ENCODE peak calls at places on chromosomes 1 and 21, in six cellular contexts. B is A549, Y is fibroblast of the aortic adventitia, M is fibroblast of mammary gland, C is WTC11, W is GM13977. E is an unnamed sample.

GRCh38 chr1:17540255-17541001 is 930 bp downstream of the ARHGEF10L start:
- DNase-seq in B (no peak), Y (peak), M (no peak), C (peak), W (no peak), E (no peak)

GRCh38 chr1:55378582-55378981 is 163.4 kb upstream of the USP24 start:
- DNase-seq in B (no peak), Y (peak), M (peak), C (peak), W (peak), E (no peak)

GRCh38 chr1:8584316-8584715 is 233.1 kb downstream of the RERE start:
- DNase-seq in B (no peak), Y (no peak), M (no peak), C (no peak), W (no peak), E (no peak)

GRCh38 chr1:160748182-160748876 is 9.3 kb downstream of the SLAMF7 start:
- DNase-seq in B (peak), Y (no peak), M (peak), C (no peak), W (no peak), E (no peak)

GRCh38 chr1:52751589-52752306 is 25.5 kb downstream of the ZYG11B start:
- DNase-seq in B (no peak), Y (peak), M (no peak), C (no peak), W (no peak), E (no peak)

GRCh38 chr1:233440952-233441401 is 113.5 kb downstream of the MAP3K21 start:
- DNase-seq in B (peak), Y (peak), M (peak), C (peak), W (peak), E (no peak)

GRCh38 chr1:7315316-7315715 is 455.8 kb upstream of the VAMP3 start:
- DNase-seq in B (no peak), Y (peak), M (peak), C (no peak), W (no peak), E (no peak)

GRCh38 chr1:234658143-234658542 is 48.2 kb upstream of the IRF2BP2 start:
- DNase-seq in B (no peak), Y (peak), M (peak), C (no peak), W (no peak), E (peak)

GRCh38 chr1:203166192-203166940 is 9.3 kb downstream of the MYBPH start:
- DNase-seq in B (no peak), Y (peak), M (no peak), C (no peak), W (peak), E (no peak)

GRCh38 chr1:225842788-225843425 is 33.0 kb downstream of the EPHX1 start:
- DNase-seq in B (no peak), Y (no peak), M (no peak), C (no peak), W (no peak), E (no peak)

GRCh38 chr1:116988248-116988647 is 13.3 kb upstream of the CD101 start:
- DNase-seq in B (no peak), Y (peak), M (peak), C (no peak), W (no peak), E (no peak)

GRCh38 chr1:198300451-198300850 is 143.7 kb downstream of the NEK7 start:
- DNase-seq in B (no peak), Y (no peak), M (no peak), C (no peak), W (no peak), E (no peak)

GRCh38 chr1:116067564-116067887 is 43.7 kb upstream of the MAB21L3 start:
- DNase-seq in B (no peak), Y (peak), M (peak), C (no peak), W (no peak), E (no peak)

GRCh38 chr1:26771643-26772321 is 16.0 kb upstream of the PIGV start:
- DNase-seq in B (peak), Y (peak), M (peak), C (no peak), W (no peak), E (peak)

GRCh38 chr21:36539434-36540150 is 59.7 kb upstream of the CLDN14 start:
- DNase-seq in B (no peak), Y (no peak), M (no peak), C (no peak), W (no peak), E (no peak)

GRCh38 chr1:110637475-110637874 is 31.3 kb upstream of the KCNA2 start:
- DNase-seq in B (no peak), Y (no peak), M (no peak), C (no peak), W (no peak), E (no peak)

GRCh38 chr1:13664451-13664850 is 35.5 kb upstream of the PRDM2 start:
- DNase-seq in B (no peak), Y (no peak), M (no peak), C (no peak), W (no peak), E (no peak)

GRCh38 chr1:87362834-87363426 is 34.2 kb downstream of the LMO4 start:
- DNase-seq in B (no peak), Y (no peak), M (peak), C (no peak), W (no peak), E (peak)

GRCh38 chr1:155938220-155938627 is 3.2 kb upstream of the RXFP4 start:
- DNase-seq in B (peak), Y (peak), M (peak), C (no peak), W (peak), E (no peak)

GRCh38 chr1:201562257-201562656 is 23.3 kb downstream of the NAV1 start:
- DNase-seq in B (no peak), Y (peak), M (peak), C (no peak), W (no peak), E (peak)

GRCh38 chr1:245154429-245155185 is at the start of gene KIF26B:
- DNase-seq in B (peak), Y (peak), M (peak), C (peak), W (peak), E (no peak)

GRCh38 chr1:229406798-229407197 is 27.1 kb downstream of the ACTA1 start:
- DNase-seq in B (no peak), Y (no peak), M (no peak), C (peak), W (no peak), E (no peak)

GRCh38 chr21:44299085-44299457 is 782 bp upstream of the PFKL start:
- DNase-seq in B (no peak), Y (peak), M (peak), C (no peak), W (no peak), E (no peak)

GRCh38 chr21:44297525-44298290 is 2.1 kb upstream of the PFKL start:
- DNase-seq in B (peak), Y (peak), M (peak), C (peak), W (peak), E (peak)

GRCh38 chr21:44299458-44300261 is at the start of gene PFKL:
- DNase-seq in B (peak), Y (peak), M (peak), C (peak), W (peak), E (no peak)

GRCh38 chr21:44296916-44297315 is 2.9 kb upstream of the PFKL start:
- DNase-seq in B (no peak), Y (no peak), M (no peak), C (no peak), W (no peak), E (no peak)

GRCh38 chr21:44298301-44298700 is 1.6 kb upstream of the PFKL start:
- DNase-seq in B (no peak), Y (peak), M (no peak), C (no peak), W (no peak), E (no peak)
- TF ChIP-seq CTCF in B (no peak), Y (peak), M (peak), C (no peak), W (peak), E (peak)

DNA sequence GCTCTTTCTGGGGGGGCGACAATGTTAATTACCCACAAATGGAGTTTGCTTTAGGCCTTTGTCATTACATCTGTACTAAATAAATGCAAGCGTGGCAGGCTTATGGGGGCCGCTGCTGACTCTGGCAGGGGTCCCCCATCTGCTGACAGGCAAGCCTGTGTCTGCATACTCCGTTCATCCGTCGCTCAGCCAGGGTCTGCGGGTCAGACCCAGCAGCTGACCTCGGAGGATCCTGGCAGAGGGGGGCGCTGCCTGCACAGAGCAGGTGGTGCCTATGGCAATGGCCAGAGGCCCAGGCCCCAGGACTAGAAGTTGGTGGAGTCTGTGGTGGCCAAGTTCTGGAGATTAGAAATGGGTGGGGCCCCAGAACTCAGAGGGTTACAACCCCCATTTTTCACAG is 31.2 kb downstream of the TTC39A start:
- DNase-seq in B (no peak), Y (no peak), M (no peak), C (no peak), W (no peak), E (no peak)
- TF ChIP-seq CTCF in B (no peak), Y (no peak), M (no peak), C (no peak), W (no peak), E (no peak)

GRCh38 chr1:15579683-15580047 is 5.2 kb downstream of the AGMAT start:
- DNase-seq in B (no peak), Y (no peak), M (no peak), C (no peak), W (peak), E (no peak)

GRCh38 chr1:15578921-15579682 is 5.7 kb downstream of the AGMAT start:
- DNase-seq in B (no peak), Y (no peak), M (no peak), C (no peak), W (peak), E (no peak)

GRCh38 chr1:15583016-15583706 is 1.7 kb downstream of the AGMAT start:
- DNase-seq in B (no peak), Y (no peak), M (no peak), C (no peak), W (no peak), E (no peak)

DNA sequence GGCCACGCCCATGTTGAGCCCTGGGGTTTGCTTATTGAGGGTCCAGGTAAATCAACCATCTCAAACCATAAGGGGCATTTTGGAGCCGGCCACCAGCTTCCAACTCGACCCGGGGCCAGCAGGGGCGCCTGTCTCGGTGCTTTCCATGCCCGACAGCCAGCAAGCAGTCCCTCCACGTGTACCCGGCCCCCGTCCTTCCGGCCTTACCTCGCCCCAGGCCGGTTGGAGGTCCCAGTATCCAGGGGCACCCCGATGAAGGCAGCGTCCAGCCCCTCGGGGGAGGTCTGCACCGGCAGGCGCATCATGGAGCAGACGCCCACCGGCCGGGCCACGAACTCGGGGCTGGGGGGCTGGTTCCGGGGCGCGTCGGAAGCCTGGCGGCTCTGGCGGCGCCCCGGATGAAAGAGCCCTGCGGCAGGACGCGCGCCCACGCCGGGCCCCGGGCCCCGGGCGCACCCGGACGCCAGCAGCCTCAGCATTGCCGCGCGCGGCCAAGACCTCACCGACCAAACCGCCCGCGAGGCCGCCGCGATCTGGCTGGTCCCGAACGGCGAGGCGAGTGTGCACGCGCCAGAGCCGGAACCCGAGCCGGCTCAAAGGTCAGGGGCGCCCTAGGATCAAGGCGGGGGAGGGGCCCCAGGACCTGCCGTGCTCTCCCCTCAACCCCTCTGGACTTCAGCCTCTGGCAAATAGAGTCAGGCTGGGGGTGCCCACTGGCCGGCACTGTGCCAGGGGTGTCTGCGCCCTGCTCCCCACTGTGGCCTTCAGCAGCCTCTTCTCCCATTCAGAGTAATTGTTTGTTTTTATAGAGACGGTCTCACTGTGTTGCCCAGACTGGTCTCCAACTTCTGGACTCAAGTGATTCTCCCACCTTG is at the start of gene AGMAT:
- DNase-seq in B (peak), Y (no peak), M (peak), C (peak), W (peak), E (no peak)
- TF ChIP-seq CTCF in B (no peak), Y (peak), M (peak), C (peak), W (peak), E (peak)

GRCh38 chr21:26448751-26449150 is 124.3 kb downstream of the CYYR1 start:
- DNase-seq in B (no peak), Y (peak), M (peak), C (no peak), W (no peak), E (no peak)
- TF ChIP-seq CTCF in B (no peak), Y (no peak), M (no peak), C (no peak), W (no peak), E (no peak)

DNA sequence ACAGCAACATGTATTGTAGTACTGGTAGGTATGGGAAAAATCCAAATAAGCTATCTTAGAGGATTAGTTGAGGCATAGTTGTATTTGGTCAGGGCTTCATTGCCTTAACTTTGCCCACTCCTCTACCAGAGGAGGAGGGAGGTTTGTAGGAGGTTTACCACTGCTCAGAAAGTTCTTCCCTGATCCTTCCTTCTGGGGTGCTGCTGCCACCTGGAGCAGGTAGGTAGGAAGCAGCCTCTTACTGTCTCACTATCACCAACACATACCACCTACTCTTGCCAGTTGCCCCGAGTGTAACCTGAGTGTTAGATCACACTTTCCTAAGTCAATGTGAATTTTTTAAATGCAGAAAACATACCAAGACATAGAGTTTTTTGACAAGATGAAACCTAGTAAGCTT is 24.1 kb upstream of the ZSWIM5 start:
- DNase-seq in B (no peak), Y (no peak), M (no peak), C (no peak), W (no peak), E (no peak)
- TF ChIP-seq CTCF in B (no peak), Y (no peak), M (no peak), C (no peak), W (peak), E (no peak)